ENCODE peak calls at places on chromosome 10, in ten cellular contexts. R is PC-9, V is CD14-positive monocyte, F is RWPE1, T is D721Med, K is stomach, Z is upper lobe of right lung, W is BJ, G is glutamatergic neuron, U is right atrium auricular region. Q is an unnamed sample.

GRCh38 chr10:18087398-18087797 is 52.8 kb upstream of the CACNB2 start:
- DNase-seq in V (no peak), U (no peak), G (no peak), W (no peak), T (no peak), F (no peak), Z (no peak), K (no peak), R (no peak), Q (no peak)

GRCh38 chr10:132524443-132525285 is 12.9 kb upstream of the INPP5A start:
- DNase-seq in V (peak; percentile 21), Z (no peak), G (no peak), F (no peak), W (no peak), R (no peak), U (no peak), K (no peak), T (no peak), Q (no peak)

GRCh38 chr10:17989908-17990767 is 38.4 kb downstream of the SLC39A12 start:
- DNase-seq in G (no peak), R (peak; percentile 43), F (peak; percentile 74), Z (no peak), W (peak; percentile 36), V (no peak), K (no peak), U (no peak), T (no peak), Q (no peak)

GRCh38 chr10:122343135-122343800 is 31.2 kb upstream of the PLEKHA1 start:
- DNase-seq in F (no peak), G (no peak), K (no peak), T (no peak), V (no peak), R (no peak), U (peak; percentile 53), Z (no peak), W (no peak), Q (no peak)

GRCh38 chr10:80191589-80192270 is 13.6 kb downstream of the ANXA11 start:
- DNase-seq in K (peak; percentile 84), F (peak; percentile 71), V (no peak), G (no peak), R (peak; percentile 96), Z (no peak), U (peak; percentile 57), W (no peak), T (no peak), Q (no peak)

GRCh38 chr10:75261813-75262725 is 26.3 kb upstream of the COMTD1 start:
- DNase-seq in G (no peak), W (peak; percentile 66), Z (no peak), T (no peak), U (no peak), K (no peak), F (peak; percentile 50), V (no peak), R (peak; percentile 69), Q (no peak)

GRCh38 chr10:35569111-35569707 is 35.9 kb upstream of the GJD4 start:
- DNase-seq in Z (no peak), K (no peak), G (no peak), R (no peak), V (no peak), W (no peak), U (no peak), T (no peak), F (no peak), Q (no peak)

GRCh38 chr10:110156046-110156445 is 51.4 kb upstream of the MXI1 start:
- DNase-seq in V (no peak), W (no peak), F (no peak), K (no peak), R (no peak), U (no peak), T (no peak), G (no peak), Z (no peak), Q (no peak)

GRCh38 chr10:97762056-97762455 is 9.7 kb downstream of the SFRP5 start:
- DNase-seq in G (no peak), T (no peak), K (no peak), W (no peak), V (no peak), U (no peak), R (no peak), Z (peak; percentile 46), F (no peak), Q (no peak)

DNA sequence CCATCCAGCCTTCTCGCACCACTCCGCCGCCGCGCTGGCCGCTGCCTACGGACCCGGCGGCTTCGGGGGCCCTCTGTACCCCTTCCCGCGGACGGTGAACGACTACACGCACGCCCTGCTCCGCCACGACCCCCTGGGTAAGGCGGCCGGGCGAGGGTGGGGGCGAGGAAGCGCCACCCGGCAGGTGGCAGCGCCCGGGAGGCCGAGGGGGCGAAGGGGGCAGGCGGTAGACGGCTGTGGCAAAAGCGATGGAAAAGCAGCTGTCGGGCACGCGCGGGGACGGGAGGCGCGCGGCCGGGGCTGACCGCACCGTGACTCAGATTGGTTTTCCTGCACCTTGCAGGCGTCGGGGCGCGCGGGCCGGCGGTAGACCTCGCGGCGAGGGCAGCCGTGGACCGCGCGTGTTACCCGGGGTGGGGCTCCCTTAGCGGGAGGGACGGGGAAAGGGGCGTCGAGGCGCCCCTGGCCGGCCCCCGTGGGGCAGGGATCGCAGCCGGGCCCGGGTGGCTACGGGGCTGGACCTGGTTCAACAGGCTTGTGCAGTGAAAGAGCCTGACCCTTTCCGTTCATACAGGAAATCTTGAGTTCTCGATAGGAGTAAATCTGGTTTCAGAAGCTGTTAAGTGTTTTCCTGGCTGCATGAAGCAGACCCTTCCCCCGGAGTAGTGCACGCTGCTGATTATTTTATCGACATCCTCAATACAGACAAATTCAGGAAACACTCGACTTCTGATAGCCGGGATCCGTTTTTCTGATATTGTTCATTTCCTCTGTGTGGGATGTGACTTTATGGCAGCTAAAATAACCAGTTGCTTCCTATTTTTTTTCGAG is 671 bp downstream of the HHEX start:
- DNase-seq in K (peak; percentile 67), T (no peak), W (no peak), R (peak; percentile 53), G (peak; percentile 38), V (peak; percentile 73), Z (peak; percentile 87), F (peak; percentile 52), U (no peak), Q (no peak)
- TF ChIP-seq CTCF in K (no peak), T (no peak), W (no peak), R (no peak), G (no peak), V (no peak), Z (no peak), F (no peak), U (no peak), Q (no peak)

DNA sequence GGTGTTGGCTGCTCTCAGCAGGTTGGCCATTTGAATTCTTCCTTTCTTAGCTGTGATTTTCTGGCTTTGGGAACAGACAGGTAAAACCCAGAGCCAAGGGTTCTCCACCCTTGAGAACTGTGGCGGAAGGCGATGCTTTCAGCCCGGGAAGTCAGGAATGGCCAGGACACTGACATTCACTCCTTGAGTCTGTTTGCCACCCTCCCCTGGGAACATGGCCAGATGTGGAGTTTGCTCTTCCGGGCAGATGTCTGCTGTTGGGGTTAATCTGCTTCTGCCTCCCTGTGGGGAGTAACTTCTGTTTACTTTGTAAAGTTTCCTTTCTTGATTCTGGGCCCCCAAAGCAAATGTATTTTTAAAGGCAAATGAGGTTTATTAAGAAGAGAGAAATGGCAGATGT is 17.7 kb downstream of the GATA3 start:
- DNase-seq in G (no peak), V (no peak), F (no peak), W (no peak), Z (no peak), T (no peak), R (no peak), K (no peak), U (no peak), Q (no peak)
- TF ChIP-seq CTCF in G (no peak), V (no peak), F (no peak), W (no peak), Z (no peak), T (no peak), R (no peak), K (no peak), U (no peak), Q (no peak)

GRCh38 chr10:14396441-14397048 is 65.8 kb upstream of the FRMD4A start:
- DNase-seq in F (no peak), Z (no peak), R (no peak), W (no peak), G (no peak), K (no peak), U (no peak), T (no peak), V (no peak), Q (no peak)
- TF ChIP-seq CTCF in F (peak; percentile 22), Z (peak; percentile 30), R (peak; percentile 59), W (peak; percentile 67), G (peak; percentile 80), K (peak; percentile 15), U (no peak), T (no peak), V (no peak), Q (peak; percentile 52)

GRCh38 chr10:119723624-119724023 is 2.2 kb upstream of the INPP5F start:
- DNase-seq in R (no peak), T (no peak), W (no peak), F (no peak), K (no peak), U (no peak), G (no peak), Z (no peak), V (no peak), Q (no peak)

GRCh38 chr10:119724630-119725549 is 960 bp upstream of the INPP5F start:
- DNase-seq in T (no peak), U (no peak), F (no peak), Z (no peak), W (no peak), K (no peak), V (no peak), G (no peak), R (no peak), Q (no peak)

GRCh38 chr10:119726291-119727261 is 726 bp downstream of the INPP5F start:
- DNase-seq in W (no peak), R (no peak), G (peak; percentile 81), Z (no peak), F (no peak), U (no peak), T (no peak), K (no peak), V (no peak), Q (no peak)

GRCh38 chr10:119723161-119723560 is 2.7 kb upstream of the INPP5F start:
- DNase-seq in F (no peak), Z (no peak), R (no peak), W (no peak), T (no peak), K (no peak), G (no peak), U (no peak), V (no peak), Q (no peak)

DNA sequence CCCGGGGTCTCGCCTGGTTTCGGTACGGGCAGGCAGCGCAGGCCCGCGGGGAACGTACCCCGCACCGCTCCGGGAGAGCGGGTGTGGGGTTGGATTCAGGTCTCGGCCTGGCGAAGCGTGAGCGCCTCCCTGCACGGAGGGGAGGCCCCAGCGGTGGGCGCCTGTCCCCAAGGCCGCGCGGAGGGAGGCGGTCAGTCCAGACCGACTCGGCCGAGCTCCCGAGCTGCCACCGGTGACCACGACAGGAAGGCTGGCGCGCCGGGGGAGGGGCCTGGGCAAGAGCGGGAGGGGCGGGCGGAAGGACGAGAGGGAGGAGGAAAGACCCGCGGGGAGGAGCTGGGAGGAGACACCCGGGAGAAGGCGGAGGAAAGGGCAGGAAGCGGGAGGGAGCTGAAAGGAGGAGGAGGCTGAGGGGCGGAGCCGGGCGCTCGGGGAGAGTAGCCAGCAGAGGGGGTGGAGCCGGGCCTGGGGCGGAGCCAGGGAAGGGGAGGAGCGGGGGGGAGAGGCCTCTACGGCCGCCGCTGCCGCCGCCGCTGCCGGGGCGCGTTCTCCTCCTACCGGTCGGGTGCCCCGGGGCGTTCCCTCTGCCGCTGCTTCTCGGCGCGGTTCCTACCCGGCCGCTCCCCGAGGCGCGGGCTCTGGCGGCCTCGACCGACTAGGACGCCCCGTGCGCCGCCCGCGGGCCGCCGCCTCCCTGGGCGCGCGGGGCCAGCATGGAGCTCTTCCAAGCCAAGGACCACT is at the start of gene INPP5F:
- DNase-seq in W (peak; percentile 82), T (peak; percentile 83), V (peak; percentile 99), U (peak; percentile 97), K (peak; percentile 99), G (peak; percentile 100), Z (peak; percentile 100), F (peak; percentile 100), R (peak; percentile 79), Q (peak; percentile 96)
- TF ChIP-seq CTCF in W (peak; percentile 11), T (no peak), V (peak; percentile 32), U (peak; percentile 11), K (no peak), G (no peak), Z (peak; percentile 28), F (peak; percentile 13), R (no peak), Q (peak; percentile 15)